ENCODE peak calls at places on chromosomes 16 and 17, in ten cellular contexts. F is SK-N-SH; N is thyroid gland; X is CD8-positive, alpha-beta T cell; H is thoracic aorta; B is Panc1; A is A549; Q is CD4-positive, alpha-beta memory T cell; K is GM23248; V is trophoblast cell. E is an unnamed sample.

GRCh38 chr17:60165976-60166375 is 16.2 kb downstream of the CA4 start:
- DNase-seq in F (no peak), N (no peak), X (no peak), H (no peak), B (no peak), A (no peak), Q (no peak), K (no peak), V (no peak), E (no peak)

GRCh38 chr17:50268040-50268439 is 6.2 kb upstream of the TMEM92 start:
- DNase-seq in F (no peak), N (no peak), X (no peak), H (no peak), B (no peak), A (no peak), Q (no peak), K (no peak), V (no peak), E (no peak)

GRCh38 chr16:85611455-85612190 is 1.5 kb upstream of the GSE1 start:
- DNase-seq in F (peak; percentile 89), N (peak; percentile 89), X (peak; percentile 59), H (peak; percentile 28), B (no peak), A (peak; percentile 75), Q (peak; percentile 58), K (peak; percentile 97), V (peak; percentile 62), E (peak; percentile 30)

GRCh38 chr17:72273301-72274056 is 152.7 kb downstream of the SOX9 start:
- DNase-seq in F (no peak), N (no peak), X (no peak), H (no peak), B (no peak), A (no peak), Q (no peak), K (no peak), V (no peak), E (no peak)

GRCh38 chr17:40517286-40517662 is 15.9 kb upstream of the TNS4 start:
- DNase-seq in F (no peak), N (peak; percentile 0), X (no peak), H (no peak), B (no peak), A (no peak), Q (no peak), K (no peak), V (no peak), E (no peak)

GRCh38 chr17:42979511-42980273 is at the start of gene PTGES3L:
- DNase-seq in F (peak; percentile 91), N (peak; percentile 30), X (peak; percentile 42), H (peak; percentile 22), B (no peak), A (peak; percentile 57), Q (no peak), K (peak; percentile 62), V (peak; percentile 66), E (peak; percentile 2)

GRCh38 chr17:77772461-77772897 is 186.0 kb upstream of the TNRC6C start:
- DNase-seq in F (peak; percentile 85), N (peak; percentile 8), X (peak; percentile 66), H (no peak), B (peak; percentile 18), A (peak; percentile 86), Q (peak; percentile 59), K (peak; percentile 40), V (peak; percentile 84), E (peak; percentile 45)

GRCh38 chr16:66603537-66604375 is 748 bp upstream of the CMTM3 start:
- DNase-seq in F (peak; percentile 76), N (peak; percentile 69), X (peak; percentile 88), H (no peak), B (no peak), A (peak; percentile 70), Q (peak; percentile 94), K (peak; percentile 64), V (no peak), E (peak; percentile 65)

GRCh38 chr16:16861546-16861945 is 482.6 kb downstream of the NPIPA7 start:
- DNase-seq in F (peak; percentile 71), N (peak; percentile 31), X (peak; percentile 56), H (no peak), B (peak; percentile 46), A (peak; percentile 38), Q (peak; percentile 41), K (peak; percentile 75), V (peak; percentile 11), E (peak; percentile 3)

GRCh38 chr17:2779545-2779944 is 16.7 kb upstream of the RAP1GAP2 start:
- DNase-seq in F (no peak), N (no peak), X (no peak), H (no peak), B (no peak), A (no peak), Q (no peak), K (no peak), V (no peak), E (no peak)

GRCh38 chr17:15885770-15886169 is 59.2 kb upstream of the ADORA2B start:
- DNase-seq in F (no peak), N (no peak), X (no peak), H (no peak), B (no peak), A (no peak), Q (no peak), K (peak; percentile 36), V (no peak), E (no peak)

GRCh38 chr17:74444406-74444805 is 12.5 kb downstream of the GPRC5C start:
- DNase-seq in F (no peak), N (peak; percentile 35), X (no peak), H (no peak), B (no peak), A (no peak), Q (no peak), K (no peak), V (no peak), E (no peak)

GRCh38 chr17:34311291-34311690 is 7.9 kb upstream of the CCL8 start:
- DNase-seq in F (no peak), N (no peak), X (no peak), H (no peak), B (no peak), A (no peak), Q (no peak), K (no peak), V (no peak), E (no peak)

GRCh38 chr17:49898547-49899490 is 51.0 kb upstream of the TAC4 start:
- DNase-seq in F (no peak), N (no peak), X (no peak), H (no peak), B (no peak), A (peak; percentile 78), Q (no peak), K (peak; percentile 41), V (peak; percentile 59), E (no peak)

GRCh38 chr17:565506-565905 is 149.1 kb downstream of the VPS53 start:
- DNase-seq in F (peak; percentile 32), N (no peak), X (no peak), H (no peak), B (no peak), A (no peak), Q (no peak), K (peak; percentile 12), V (no peak), E (no peak)

GRCh38 chr17:6786618-6787017 is 10.6 kb downstream of the FBXO39 start:
- DNase-seq in F (no peak), N (no peak), X (no peak), H (no peak), B (no peak), A (no peak), Q (no peak), K (peak; percentile 95), V (no peak), E (no peak)

GRCh38 chr16:77062878-77063566 is 128.0 kb upstream of the MON1B start:
- DNase-seq in F (no peak), N (no peak), X (no peak), H (no peak), B (no peak), A (no peak), Q (no peak), K (no peak), V (no peak), E (no peak)

GRCh38 chr16:22323998-22324786 is 27.0 kb downstream of the POLR3E start:
- DNase-seq in F (no peak), N (no peak), X (no peak), H (no peak), B (no peak), A (no peak), Q (no peak), K (no peak), V (no peak), E (no peak)

GRCh38 chr17:16477255-16477654 is 14.7 kb downstream of the LRRC75A start:
- DNase-seq in F (no peak), N (peak; percentile 57), X (no peak), H (no peak), B (no peak), A (peak; percentile 88), Q (no peak), K (peak; percentile 93), V (no peak), E (no peak)

GRCh38 chr17:41428591-41429326 is 4.4 kb upstream of the KRT37 start:
- DNase-seq in F (no peak), N (no peak), X (no peak), H (no peak), B (no peak), A (no peak), Q (no peak), K (peak; percentile 28), V (no peak), E (no peak)

GRCh38 chr17:44004077-44004760 is at the start of gene NAGS:
- DNase-seq in F (peak; percentile 48), N (peak; percentile 53), X (peak; percentile 34), H (no peak), B (no peak), A (no peak), Q (peak; percentile 51), K (peak; percentile 23), V (no peak), E (peak; percentile 9)

GRCh38 chr16:70470927-70471341 is 16.5 kb downstream of the FCSK start:
- DNase-seq in F (peak; percentile 87), N (peak; percentile 60), X (no peak), H (no peak), B (no peak), A (peak; percentile 66), Q (no peak), K (peak; percentile 28), V (no peak), E (no peak)
- H3K27ac ChIP-seq in F (no peak overlapping the region), N (no peak overlapping the region), X (no peak overlapping the region), H (no peak overlapping the region), B (no peak overlapping the region), A (peak overlapping the region; percentile 30), Q (no peak overlapping the region), K (no peak overlapping the region), V (no peak overlapping the region), E (no peak overlapping the region)

GRCh38 chr17:57890857-57891232 is 41.0 kb upstream of the MRPS23 start:
- DNase-seq in F (no peak), N (no peak), X (no peak), H (no peak), B (no peak), A (no peak), Q (no peak), K (no peak), V (no peak), E (no peak)
- H3K4me1 ChIP-seq in F (peaks cover 60% of the 10 kb centered on the region), N (peaks cover 67% of the 10 kb centered on the region), X (peaks cover 4% of the 10 kb centered on the region), H (peaks cover 80% of the 10 kb centered on the region), B (peaks cover 69% of the 10 kb centered on the region), A (peaks cover 77% of the 10 kb centered on the region), Q (no peaks in the 10 kb centered on the region), K (peaks cover 63% of the 10 kb centered on the region), V (peaks cover 22% of the 10 kb centered on the region), E (peaks cover 5% of the 10 kb centered on the region)

GRCh38 chr17:32489320-32490100 is 2.7 kb downstream of the CDK5R1 start:
- DNase-seq in F (no peak), N (no peak), X (no peak), H (no peak), B (no peak), A (no peak), Q (no peak), K (no peak), V (no peak), E (no peak)
- H3K4me3 ChIP-seq in F (peak overlapping the region; percentile 1), N (no peak overlapping the region), X (peak overlapping the region; percentile 42), H (no peak overlapping the region), B (no peak overlapping the region), A (no peak overlapping the region), Q (peak overlapping the region; percentile 3), K (no peak overlapping the region), V (no peak overlapping the region), E (peak overlapping the region; percentile 18)

GRCh38 chr17:81942167-81942553 is 4.9 kb downstream of the MYADML2 start:
- DNase-seq in F (no peak), N (no peak), X (no peak), H (no peak), B (no peak), A (no peak), Q (no peak), K (no peak), V (no peak), E (no peak)
- H3K27ac ChIP-seq in F (no peak overlapping the region), N (no peak overlapping the region), X (no peak overlapping the region), H (no peak overlapping the region), B (no peak overlapping the region), A (no peak overlapping the region), Q (no peak overlapping the region), K (no peak overlapping the region), V (no peak overlapping the region), E (no peak overlapping the region)